ENCODE peak calls at places on chromosomes 7 and 10, in eight cellular contexts. A, C, H, K, I, L, M and F are unnamed samples.

GRCh38 chr7:28136885-28137284 is 43.7 kb downstream of the JAZF1 start:
- DNase-seq in A (no peak), C (no peak), H (no peak), K (no peak), I (no peak), L (no peak), M (no peak), F (no peak)

GRCh38 chr10:14074062-14074884 is 256.5 kb downstream of the FRMD4A start:
- DNase-seq in A (peak), C (no peak), H (no peak), K (no peak), I (no peak), L (peak), M (peak), F (no peak)

GRCh38 chr7:151539055-151539714 is 19.5 kb upstream of the RHEB start:
- DNase-seq in A (no peak), C (no peak), H (peak), K (no peak), I (peak), L (no peak), M (no peak), F (peak)

GRCh38 chr7:44196450-44196872 is 4.3 kb upstream of the YKT6 start:
- DNase-seq in A (no peak), C (no peak), H (peak), K (no peak), I (no peak), L (no peak), M (peak), F (no peak)

GRCh38 chr7:604884-605531 is 85.4 kb upstream of the PDGFA start:
- DNase-seq in A (no peak), C (no peak), H (no peak), K (no peak), I (no peak), L (no peak), M (no peak), F (no peak)

GRCh38 chr10:19302117-19302516 is 253.5 kb downstream of the MALRD1 start:
- DNase-seq in A (peak), C (no peak), H (no peak), K (no peak), I (no peak), L (peak), M (no peak), F (no peak)

GRCh38 chr7:32117837-32118236 is 47.6 kb upstream of the PDE1C start:
- DNase-seq in A (no peak), C (no peak), H (no peak), K (no peak), I (no peak), L (no peak), M (no peak), F (no peak)

GRCh38 chr7:2668401-2668800 is 19.6 kb upstream of the AMZ1 start:
- DNase-seq in A (no peak), C (no peak), H (no peak), K (no peak), I (no peak), L (peak), M (peak), F (no peak)

GRCh38 chr7:140625908-140626868 is 14.4 kb downstream of the DENND2A start:
- DNase-seq in A (peak), C (no peak), H (peak), K (no peak), I (no peak), L (peak), M (peak), F (peak)

GRCh38 chr10:43605850-43606322 is 352 bp upstream of the ZNF485 start:
- DNase-seq in A (no peak), C (no peak), H (peak), K (no peak), I (no peak), L (no peak), M (no peak), F (no peak)

GRCh38 chr10:62851449-62851848 is 35.3 kb upstream of the EGR2 start:
- DNase-seq in A (no peak), C (no peak), H (no peak), K (no peak), I (no peak), L (no peak), M (no peak), F (no peak)

GRCh38 chr7:87712571-87712970 is 84.4 kb downstream of the RUNDC3B start:
- DNase-seq in A (no peak), C (no peak), H (no peak), K (no peak), I (no peak), L (no peak), M (no peak), F (no peak)

GRCh38 chr10:28881483-28881882 is 204.2 kb downstream of the BAMBI start:
- DNase-seq in A (no peak), C (no peak), H (no peak), K (no peak), I (no peak), L (no peak), M (no peak), F (no peak)

GRCh38 chr7:468141-468540 is 51.5 kb downstream of the PDGFA start:
- DNase-seq in A (no peak), C (no peak), H (no peak), K (no peak), I (no peak), L (no peak), M (no peak), F (no peak)